ENCODE peak calls at places on chromosomes 7 and 10, in five cellular contexts. A is OCI-LY7; S is heart right ventricle; T is CD8-positive, alpha-beta T cell; E is heart left ventricle. G is an unnamed sample.

GRCh38 chr10:96612052-96612830 is 25.4 kb upstream of the TM9SF3 start:
- DNase-seq in A (no peak), S (no peak), T (no peak), E (no peak), G (no peak)

GRCh38 chr10:60757422-60757895 is 20.8 kb upstream of the CDK1 start:
- DNase-seq in A (no peak), S (no peak), T (no peak), E (no peak), G (no peak)

GRCh38 chr7:132296820-132297219 is 279.4 kb downstream of the PLXNA4 start:
- DNase-seq in A (no peak), S (no peak), T (no peak), E (no peak), G (no peak)

GRCh38 chr7:47689558-47689957 is 107.6 kb upstream of the TNS3 start:
- DNase-seq in A (no peak), S (no peak), T (no peak), E (no peak), G (no peak)

GRCh38 chr10:24483701-24484100 is 240.0 kb downstream of the ARHGAP21 start:
- DNase-seq in A (no peak), S (no peak), T (no peak), E (no peak), G (no peak)

GRCh38 chr7:150397376-150398107 is 18.4 kb downstream of the ZNF775 start:
- DNase-seq in A (no peak), S (no peak), T (no peak), E (no peak), G (no peak)

GRCh38 chr7:133297093-133297492 is 44.2 kb downstream of the EXOC4 start:
- DNase-seq in A (no peak), S (no peak), T (no peak), E (no peak), G (no peak)

GRCh38 chr7:6655636-6656385 is 18.7 kb downstream of the ZNF316 start:
- DNase-seq in A (no peak), S (no peak), T (no peak), E (no peak), G (no peak)

GRCh38 chr7:739455-739963 is 12.4 kb upstream of the PRKAR1B start:
- DNase-seq in A (no peak), S (no peak), T (no peak), E (no peak), G (no peak)

GRCh38 chr7:4707134-4707651 is 25.1 kb downstream of the FOXK1 start:
- DNase-seq in A (no peak), S (no peak), T (no peak), E (no peak), G (no peak)

GRCh38 chr7:12064716-12065115 is 146.4 kb upstream of the TMEM106B start:
- DNase-seq in A (no peak), S (no peak), T (no peak), E (no peak), G (no peak)

GRCh38 chr7:12056977-12057376 is 154.1 kb upstream of the TMEM106B start:
- DNase-seq in A (no peak), S (no peak), T (no peak), E (no peak), G (no peak)

GRCh38 chr7:12066561-12066960 is 144.5 kb upstream of the TMEM106B start:
- DNase-seq in A (no peak), S (no peak), T (no peak), E (no peak), G (no peak)

GRCh38 chr7:12066004-12066403 is 145.1 kb upstream of the TMEM106B start:
- DNase-seq in A (no peak), S (no peak), T (no peak), E (no peak), G (no peak)

GRCh38 chr7:12062062-12062461 is 149.0 kb upstream of the TMEM106B start:
- DNase-seq in A (no peak), S (no peak), T (no peak), E (no peak), G (no peak)
- TF ChIP-seq CTCF in A (peak; percentile 61), S (peak; percentile 23), T (no peak), E (no peak), G (peak; percentile 66)

GRCh38 chr10:3530346-3531096 is 254.5 kb downstream of the KLF6 start:
- DNase-seq in A (no peak), S (no peak), T (no peak), E (no peak), G (no peak)
- H3K4me1 ChIP-seq in A (no peaks in the 10 kb centered on the region), S (peaks cover 36% of the 10 kb centered on the region), T (no peaks in the 10 kb centered on the region), E (peaks cover 33% of the 10 kb centered on the region), G (peaks cover 7% of the 10 kb centered on the region)

GRCh38 chr7:25722856-25723255 is 429.1 kb upstream of the NFE2L3 start:
- DNase-seq in A (no peak), S (no peak), T (no peak), E (no peak), G (no peak)

GRCh38 chr7:25716421-25716820 is 435.6 kb upstream of the NFE2L3 start:
- DNase-seq in A (no peak), S (no peak), T (no peak), E (no peak), G (no peak)

GRCh38 chr7:25726180-25726579 is 425.8 kb upstream of the NFE2L3 start:
- DNase-seq in A (no peak), S (no peak), T (no peak), E (no peak), G (no peak)

GRCh38 chr7:25725483-25725882 is 426.5 kb upstream of the NFE2L3 start:
- DNase-seq in A (no peak), S (no peak), T (no peak), E (no peak), G (no peak)

DNA sequence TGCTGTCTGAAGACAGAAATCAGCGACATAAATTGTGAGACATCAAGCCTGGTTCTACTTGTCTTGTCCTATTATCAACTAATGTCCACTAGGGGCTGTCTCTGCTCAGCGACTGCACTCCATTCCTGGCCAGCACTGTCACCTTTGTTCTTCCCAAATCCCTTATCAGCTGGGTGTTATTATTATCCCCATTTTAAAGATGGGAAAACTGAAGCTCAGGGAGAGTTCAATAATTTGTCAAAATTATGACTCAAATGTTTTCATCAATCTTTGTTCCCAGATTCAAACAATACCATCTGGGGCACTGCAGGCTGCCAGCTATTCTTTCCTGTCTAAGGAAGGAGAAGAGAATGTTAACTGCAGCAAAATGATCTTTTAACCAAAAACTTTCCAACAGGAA is 431.6 kb upstream of the NFE2L3 start:
- DNase-seq in A (peak; percentile 14), S (no peak), T (no peak), E (no peak), G (no peak)
- TF ChIP-seq CTCF in A (peak; percentile 72), S (peak; percentile 38), T (no peak), E (peak; percentile 17), G (peak; percentile 67)

DNA sequence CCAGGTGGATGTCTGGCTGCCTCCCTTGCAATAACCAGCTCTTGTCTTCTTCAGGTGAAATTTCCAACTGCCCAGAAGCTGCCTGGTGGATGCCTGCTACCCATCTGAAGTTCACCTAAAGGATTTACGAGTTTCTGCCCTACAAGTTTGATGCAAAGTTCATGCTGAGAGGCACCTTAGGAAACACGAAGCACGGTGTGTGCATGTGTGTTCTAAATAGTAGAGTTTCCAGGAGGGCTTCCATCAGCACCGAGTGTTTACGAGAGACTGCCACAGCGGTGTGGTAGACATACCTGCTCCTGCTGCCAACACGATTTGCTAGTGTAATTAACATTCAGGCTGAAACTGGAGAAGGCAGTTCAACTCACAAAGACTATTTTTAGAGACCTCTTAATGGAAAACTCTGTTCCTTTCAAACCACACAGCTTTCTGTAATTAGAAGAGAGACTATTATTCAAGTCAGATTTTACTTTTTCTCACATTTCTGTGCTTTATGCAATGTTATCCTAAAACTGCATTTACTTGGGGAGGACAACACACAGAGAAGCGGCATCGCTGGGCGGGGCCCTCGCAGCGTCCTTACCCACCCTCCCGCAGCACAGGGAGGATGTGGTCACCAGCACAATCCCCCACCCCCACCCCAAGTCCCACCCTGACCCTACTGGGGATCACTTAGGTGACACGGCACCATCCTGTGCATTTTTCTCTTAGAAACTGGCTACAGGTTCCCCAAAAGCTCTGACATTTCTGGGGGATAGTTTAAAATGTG is 15.5 kb upstream of the CPXM2 start:
- DNase-seq in A (no peak), S (no peak), T (no peak), E (no peak), G (no peak)
- H3K4me1 ChIP-seq in A (no peaks in the 10 kb centered on the region), S (no peaks in the 10 kb centered on the region), T (no peaks in the 10 kb centered on the region), E (no peaks in the 10 kb centered on the region), G (no peaks in the 10 kb centered on the region)

GRCh38 chr10:130933008-130933390 is 378.5 kb downstream of the TCERG1L start:
- DNase-seq in A (no peak), S (no peak), T (no peak), E (no peak), G (no peak)

GRCh38 chr10:130935897-130936550 is 375.5 kb downstream of the TCERG1L start:
- DNase-seq in A (no peak), S (no peak), T (no peak), E (no peak), G (no peak)

GRCh38 chr10:130934333-130935035 is 377.0 kb downstream of the TCERG1L start:
- DNase-seq in A (no peak), S (no peak), T (no peak), E (no peak), G (no peak)

GRCh38 chr10:130936844-130937243 is 374.7 kb downstream of the TCERG1L start:
- DNase-seq in A (no peak), S (no peak), T (no peak), E (no peak), G (no peak)

GRCh38 chr10:130935051-130935450 is 376.5 kb downstream of the TCERG1L start:
- DNase-seq in A (no peak), S (peak; percentile 9), T (no peak), E (no peak), G (no peak)
- TF ChIP-seq CTCF in A (no peak), S (no peak), T (no peak), E (no peak), G (no peak)

GRCh38 chr10:4849042-4849402 is 23.0 kb downstream of the AKR1E2 start:
- DNase-seq in A (no peak), S (no peak), T (no peak), E (no peak), G (no peak)

GRCh38 chr10:4848341-4849041 is 22.5 kb downstream of the AKR1E2 start:
- DNase-seq in A (no peak), S (no peak), T (no peak), E (no peak), G (no peak)

GRCh38 chr10:4850400-4850799 is 24.4 kb downstream of the AKR1E2 start:
- DNase-seq in A (no peak), S (no peak), T (no peak), E (no peak), G (no peak)

GRCh38 chr10:4851176-4851575 is 25.2 kb downstream of the AKR1E2 start:
- DNase-seq in A (no peak), S (no peak), T (no peak), E (no peak), G (no peak)

GRCh38 chr10:4849555-4850242 is 23.7 kb downstream of the AKR1E2 start:
- DNase-seq in A (peak; percentile 84), S (peak; percentile 90), T (peak; percentile 87), E (peak; percentile 92), G (peak; percentile 90)
- H3K4me1 ChIP-seq in A (no peaks in the 10 kb centered on the region), S (peaks cover 37% of the 10 kb centered on the region), T (no peaks in the 10 kb centered on the region), E (peaks cover 29% of the 10 kb centered on the region), G (peaks cover 3% of the 10 kb centered on the region)

GRCh38 chr7:37920305-37920618 is 178 bp upstream of the EPDR1 start:
- DNase-seq in A (no peak), S (no peak), T (no peak), E (no peak), G (no peak)
- TF ChIP-seq CTCF in A (no peak), S (no peak), T (no peak), E (no peak), G (peak; percentile 29)